ENCODE peak calls at places on chromosome 18, in five cellular contexts. One of them, this sample, is unnamed.

GRCh38 chr18:8609711-8610441 is 639 bp downstream of the RAB12 start:
- DNase-seq in Caco-2: peak
- DNase-seq in nephron progenitor cell: peak
- DNase-seq in GM13976: no peak
- DNase-seq in neural crest cell: peak
- DNase-seq in this sample: no peak

GRCh38 chr18:7945882-7946281 is 378.8 kb downstream of the PTPRM start:
- DNase-seq in Caco-2: no peak
- DNase-seq in neural crest cell: no peak
- DNase-seq in nephron progenitor cell: no peak
- DNase-seq in GM13976: no peak
- DNase-seq in this sample: no peak

GRCh38 chr18:12657048-12657848 is 659 bp downstream of the SPIRE1 start:
- DNase-seq in nephron progenitor cell: peak
- DNase-seq in GM13976: peak
- DNase-seq in neural crest cell: peak
- DNase-seq in Caco-2: peak
- DNase-seq in this sample: peak

GRCh38 chr18:56298935-56299334 is 339.5 kb downstream of the TXNL1 start:
- DNase-seq in nephron progenitor cell: no peak
- DNase-seq in Caco-2: no peak
- DNase-seq in GM13976: no peak
- DNase-seq in neural crest cell: no peak
- DNase-seq in this sample: no peak

GRCh38 chr18:13612111-13612997 is 114.0 kb downstream of the FAM210A start:
- DNase-seq in nephron progenitor cell: no peak
- DNase-seq in GM13976: peak
- DNase-seq in Caco-2: no peak
- DNase-seq in neural crest cell: no peak
- DNase-seq in this sample: no peak

GRCh38 chr18:75377258-75377657 is 50.2 kb downstream of the SMIM21 start:
- DNase-seq in neural crest cell: no peak
- DNase-seq in GM13976: no peak
- DNase-seq in nephron progenitor cell: no peak
- DNase-seq in Caco-2: no peak
- DNase-seq in this sample: no peak

GRCh38 chr18:32437080-32437834 is 33.4 kb downstream of the GAREM1 start:
- DNase-seq in GM13976: no peak
- DNase-seq in Caco-2: no peak
- DNase-seq in neural crest cell: no peak
- DNase-seq in nephron progenitor cell: no peak
- DNase-seq in this sample: no peak

GRCh38 chr18:11655605-11655932 is 33.5 kb upstream of the GNAL start:
- DNase-seq in GM13976: no peak
- DNase-seq in nephron progenitor cell: no peak
- DNase-seq in neural crest cell: no peak
- DNase-seq in Caco-2: no peak
- DNase-seq in this sample: no peak

GRCh38 chr18:8951491-8951890 is 151.0 kb upstream of the NDUFV2 start:
- DNase-seq in nephron progenitor cell: no peak
- DNase-seq in neural crest cell: no peak
- DNase-seq in GM13976: no peak
- DNase-seq in Caco-2: no peak
- DNase-seq in this sample: no peak

GRCh38 chr18:33460681-33461080 is 20.2 kb upstream of the CCDC178 start:
- DNase-seq in neural crest cell: no peak
- DNase-seq in nephron progenitor cell: no peak
- DNase-seq in Caco-2: no peak
- DNase-seq in GM13976: no peak
- DNase-seq in this sample: no peak

GRCh38 chr18:54357660-54358494 is at the start of the genes C18orf54 and STARD6:
- DNase-seq in GM13976: peak
- DNase-seq in neural crest cell: peak
- DNase-seq in Caco-2: peak
- DNase-seq in nephron progenitor cell: peak
- DNase-seq in this sample: peak
- TF ChIP-seq CTCF in GM13976: peak
- TF ChIP-seq CTCF in neural crest cell: peak
- TF ChIP-seq CTCF in Caco-2: peak
- TF ChIP-seq CTCF in nephron progenitor cell: peak
- TF ChIP-seq CTCF in this sample: peak

GRCh38 chr18:46034230-46034629 is 37.8 kb downstream of the PSTPIP2 start:
- DNase-seq in GM13976: no peak
- DNase-seq in Caco-2: no peak
- DNase-seq in nephron progenitor cell: no peak
- DNase-seq in neural crest cell: no peak
- DNase-seq in this sample: no peak
- TF ChIP-seq CTCF in GM13976: no peak
- TF ChIP-seq CTCF in Caco-2: no peak
- TF ChIP-seq CTCF in nephron progenitor cell: no peak
- TF ChIP-seq CTCF in neural crest cell: no peak
- TF ChIP-seq CTCF in this sample: no peak

GRCh38 chr18:63974991-63975390 is 5.1 kb downstream of the SERPINB8 start:
- DNase-seq in neural crest cell: no peak
- DNase-seq in nephron progenitor cell: no peak
- DNase-seq in Caco-2: no peak
- DNase-seq in GM13976: no peak
- DNase-seq in this sample: no peak
- TF ChIP-seq CTCF in neural crest cell: no peak
- TF ChIP-seq CTCF in nephron progenitor cell: no peak
- TF ChIP-seq CTCF in Caco-2: no peak
- TF ChIP-seq CTCF in GM13976: no peak
- TF ChIP-seq CTCF in this sample: no peak

GRCh38 chr18:27202771-27203170 is 17.7 kb upstream of the CHST9 start:
- DNase-seq in neural crest cell: no peak
- DNase-seq in GM13976: no peak
- DNase-seq in nephron progenitor cell: no peak
- DNase-seq in Caco-2: no peak
- DNase-seq in this sample: no peak
- TF ChIP-seq CTCF in neural crest cell: no peak
- TF ChIP-seq CTCF in GM13976: no peak
- TF ChIP-seq CTCF in nephron progenitor cell: no peak
- TF ChIP-seq CTCF in Caco-2: no peak
- TF ChIP-seq CTCF in this sample: no peak